ENCODE peak calls at places on chromosomes 16 and 17, in six cellular contexts. One of them, this sample, is unnamed.

GRCh38 chr16:27465483-27465879 is 63.5 kb downstream of the IL21R start:
- DNase-seq in NT2/D1: no peak
- DNase-seq in HS-5: no peak
- DNase-seq in activated T-helper 1 cell treated with anti-CD3 and anti-CD28 coated beads, Interleukin-12 subunit alpha, Interleukin-12 subunit beta, Interleukin-2, Interleukin-4 antibody, amounts not matched to agents 30 ng/mL and 10 ng/mL and 1 ng/mL, durations not matched to agents 14 hours and 24 hours and 36 hours: no peak
- DNase-seq in iPS-NIHi11: no peak
- DNase-seq in fibroblast of the aortic adventitia: no peak
- DNase-seq in this sample: no peak

GRCh38 chr17:40178660-40179059 is 1.4 kb downstream of the RAPGEFL1 start:
- DNase-seq in NT2/D1: no peak
- DNase-seq in HS-5: no peak
- DNase-seq in activated T-helper 1 cell treated with anti-CD3 and anti-CD28 coated beads, Interleukin-12 subunit alpha, Interleukin-12 subunit beta, Interleukin-2, Interleukin-4 antibody, amounts not matched to agents 30 ng/mL and 10 ng/mL and 1 ng/mL, durations not matched to agents 14 hours and 24 hours and 36 hours: no peak
- DNase-seq in iPS-NIHi11: no peak
- DNase-seq in fibroblast of the aortic adventitia: no peak
- DNase-seq in this sample: no peak

GRCh38 chr16:88773812-88774291 is 11.2 kb downstream of the PIEZO1 start:
- DNase-seq in NT2/D1: no peak
- DNase-seq in HS-5: peak; percentile 39
- DNase-seq in activated T-helper 1 cell treated with anti-CD3 and anti-CD28 coated beads, Interleukin-12 subunit alpha, Interleukin-12 subunit beta, Interleukin-2, Interleukin-4 antibody, amounts not matched to agents 30 ng/mL and 10 ng/mL and 1 ng/mL, durations not matched to agents 14 hours and 24 hours and 36 hours: no peak
- DNase-seq in iPS-NIHi11: no peak
- DNase-seq in fibroblast of the aortic adventitia: peak; percentile 63
- DNase-seq in this sample: no peak

GRCh38 chr17:21374455-21375161 is 1.5 kb upstream of the KCNJ12 start:
- DNase-seq in NT2/D1: no peak
- DNase-seq in HS-5: no peak
- DNase-seq in activated T-helper 1 cell treated with anti-CD3 and anti-CD28 coated beads, Interleukin-12 subunit alpha, Interleukin-12 subunit beta, Interleukin-2, Interleukin-4 antibody, amounts not matched to agents 30 ng/mL and 10 ng/mL and 1 ng/mL, durations not matched to agents 14 hours and 24 hours and 36 hours: no peak
- DNase-seq in iPS-NIHi11: no peak
- DNase-seq in fibroblast of the aortic adventitia: no peak
- DNase-seq in this sample: no peak

GRCh38 chr17:7045492-7046126 is 1.7 kb upstream of the SLC16A11 start:
- DNase-seq in NT2/D1: peak; percentile 39
- DNase-seq in HS-5: peak; percentile 59
- DNase-seq in activated T-helper 1 cell treated with anti-CD3 and anti-CD28 coated beads, Interleukin-12 subunit alpha, Interleukin-12 subunit beta, Interleukin-2, Interleukin-4 antibody, amounts not matched to agents 30 ng/mL and 10 ng/mL and 1 ng/mL, durations not matched to agents 14 hours and 24 hours and 36 hours: no peak
- DNase-seq in iPS-NIHi11: no peak
- DNase-seq in fibroblast of the aortic adventitia: peak; percentile 91
- DNase-seq in this sample: peak; percentile 79

GRCh38 chr17:65756760-65757159 is 195.3 kb upstream of the AXIN2 start:
- DNase-seq in NT2/D1: no peak
- DNase-seq in HS-5: no peak
- DNase-seq in activated T-helper 1 cell treated with anti-CD3 and anti-CD28 coated beads, Interleukin-12 subunit alpha, Interleukin-12 subunit beta, Interleukin-2, Interleukin-4 antibody, amounts not matched to agents 30 ng/mL and 10 ng/mL and 1 ng/mL, durations not matched to agents 14 hours and 24 hours and 36 hours: no peak
- DNase-seq in iPS-NIHi11: no peak
- DNase-seq in fibroblast of the aortic adventitia: peak; percentile 8
- DNase-seq in this sample: no peak

GRCh38 chr17:35890774-35891155 is 10.6 kb upstream of the CCL5 start:
- DNase-seq in NT2/D1: no peak
- DNase-seq in HS-5: no peak
- DNase-seq in activated T-helper 1 cell treated with anti-CD3 and anti-CD28 coated beads, Interleukin-12 subunit alpha, Interleukin-12 subunit beta, Interleukin-2, Interleukin-4 antibody, amounts not matched to agents 30 ng/mL and 10 ng/mL and 1 ng/mL, durations not matched to agents 14 hours and 24 hours and 36 hours: peak; percentile 80
- DNase-seq in iPS-NIHi11: peak; percentile 44
- DNase-seq in fibroblast of the aortic adventitia: no peak
- DNase-seq in this sample: peak; percentile 70

GRCh38 chr16:56914896-56915295 is 17.0 kb upstream of the HERPUD1 start:
- DNase-seq in NT2/D1: no peak
- DNase-seq in HS-5: no peak
- DNase-seq in activated T-helper 1 cell treated with anti-CD3 and anti-CD28 coated beads, Interleukin-12 subunit alpha, Interleukin-12 subunit beta, Interleukin-2, Interleukin-4 antibody, amounts not matched to agents 30 ng/mL and 10 ng/mL and 1 ng/mL, durations not matched to agents 14 hours and 24 hours and 36 hours: no peak
- DNase-seq in iPS-NIHi11: no peak
- DNase-seq in fibroblast of the aortic adventitia: no peak
- DNase-seq in this sample: no peak

GRCh38 chr17:58391302-58391984 is 25.9 kb downstream of the RNF43 start:
- DNase-seq in NT2/D1: no peak
- DNase-seq in HS-5: no peak
- DNase-seq in activated T-helper 1 cell treated with anti-CD3 and anti-CD28 coated beads, Interleukin-12 subunit alpha, Interleukin-12 subunit beta, Interleukin-2, Interleukin-4 antibody, amounts not matched to agents 30 ng/mL and 10 ng/mL and 1 ng/mL, durations not matched to agents 14 hours and 24 hours and 36 hours: no peak
- DNase-seq in iPS-NIHi11: no peak
- DNase-seq in fibroblast of the aortic adventitia: peak; percentile 25
- DNase-seq in this sample: no peak

This sample was measured in Jurkat, Clone E6-1.